ENCODE peak calls at places on chromosome 11, in four cellular contexts. U is H1, T is fibroblast of lung, P is tibial artery. R is an unnamed sample.

GRCh38 chr11:67252831-67253239 is 13.4 kb upstream of the GRK2 start:
- DNase-seq in U (no peak), T (peak; percentile 46), P (no peak), R (peak; percentile 67)

GRCh38 chr11:11218287-11218986 is 134.6 kb downstream of the CSNK2A3 start:
- DNase-seq in U (no peak), T (no peak), P (no peak), R (no peak)

GRCh38 chr11:57399221-57399620 is 8.8 kb upstream of the PRG2 start:
- DNase-seq in U (no peak), T (no peak), P (no peak), R (no peak)

GRCh38 chr11:60739114-60739513 is 14.6 kb downstream of the MS4A18 start:
- DNase-seq in U (no peak), T (no peak), P (no peak), R (no peak)

GRCh38 chr11:12161137-12161536 is 50.7 kb downstream of the MICAL2 start:
- DNase-seq in U (no peak), T (no peak), P (peak; percentile 82), R (no peak)

GRCh38 chr11:120336641-120337132 is 474 bp downstream of the ARHGEF12 start:
- DNase-seq in U (no peak), T (peak; percentile 34), P (no peak), R (peak; percentile 77)

GRCh38 chr11:69187540-69188065 is 31.9 kb downstream of the SMIM38 start:
- DNase-seq in U (no peak), T (no peak), P (no peak), R (no peak)

GRCh38 chr11:76030286-76030685 is 176.0 kb downstream of the WNT11 start:
- DNase-seq in U (no peak), T (no peak), P (no peak), R (no peak)

GRCh38 chr11:59255281-59255680 is 42.6 kb upstream of the MPEG1 start:
- DNase-seq in U (no peak), T (no peak), P (no peak), R (no peak)

GRCh38 chr11:47380078-47380477 is 1.7 kb upstream of the SPI1 start:
- DNase-seq in U (no peak), T (no peak), P (no peak), R (no peak)

GRCh38 chr11:114377612-114378267 is 22.6 kb downstream of the C11orf71 start:
- DNase-seq in U (no peak), T (no peak), P (no peak), R (no peak)

GRCh38 chr11:73498343-73498742 is 99.6 kb downstream of the FAM168A start:
- DNase-seq in U (no peak), T (no peak), P (no peak), R (no peak)

GRCh38 chr11:18264035-18264434 is 2.0 kb upstream of the SAA1 start:
- DNase-seq in U (no peak), T (no peak), P (no peak), R (no peak)

GRCh38 chr11:112292785-112293407 is 32.2 kb upstream of the PLET1 start:
- DNase-seq in U (no peak), T (peak; percentile 89), P (peak; percentile 82), R (peak; percentile 70)

GRCh38 chr11:29448246-29448877 is 568.5 kb downstream of the KCNA4 start:
- DNase-seq in U (no peak), T (peak; percentile 5), P (no peak), R (no peak)

GRCh38 chr11:35321111-35321510 is 98.2 kb downstream of the SLC1A2 start:
- DNase-seq in U (no peak), T (no peak), P (no peak), R (no peak)

GRCh38 chr11:65958306-65958705 is 3.2 kb upstream of the SART1 start:
- DNase-seq in U (no peak), T (peak; percentile 30), P (no peak), R (no peak)

GRCh38 chr11:61294717-61295595 is at the start of gene VWCE:
- DNase-seq in U (peak; percentile 53), T (peak; percentile 51), P (peak; percentile 73), R (peak; percentile 70)

GRCh38 chr11:83033367-83033766 is 38.3 kb downstream of the RAB30 start:
- DNase-seq in U (no peak), T (no peak), P (no peak), R (no peak)

GRCh38 chr11:110431212-110432073 is 1.7 kb downstream of the FDX1 start:
- DNase-seq in U (no peak), T (peak; percentile 39), P (no peak), R (no peak)

GRCh38 chr11:87425391-87425790 is 387.7 kb downstream of the TMEM135 start:
- DNase-seq in U (no peak), T (no peak), P (no peak), R (no peak)

GRCh38 chr11:64858467-64859401 is 14.3 kb upstream of the CDC42BPG start:
- DNase-seq in U (no peak), T (no peak), P (no peak), R (peak; percentile 63)

GRCh38 chr11:17734986-17735822 is 623 bp downstream of the KCNC1 start:
- DNase-seq in U (no peak), T (peak; percentile 61), P (peak; percentile 72), R (peak; percentile 77)

GRCh38 chr11:72114570-72114969 is 2.1 kb upstream of the ANAPC15 start:
- DNase-seq in U (no peak), T (no peak), P (no peak), R (no peak)

GRCh38 chr11:27621440-27622161 is 78.7 kb downstream of the BDNF start:
- DNase-seq in U (no peak), T (peak; percentile 21), P (no peak), R (no peak)

GRCh38 chr11:8006349-8006977 is 19.3 kb downstream of the EIF3F start:
- DNase-seq in U (no peak), T (peak; percentile 76), P (no peak), R (peak; percentile 74)
- TF ChIP-seq CTCF in U (peak; percentile 93), T (peak; percentile 98), P (peak; percentile 67), R (peak; percentile 56)

GRCh38 chr11:22465620-22466019 is 127.4 kb downstream of the SLC17A6 start:
- DNase-seq in U (no peak), T (no peak), P (no peak), R (no peak)
- H3K27ac ChIP-seq in U (no peak overlapping the region), T (no peak overlapping the region), P (no peak overlapping the region), R (no peak overlapping the region)

GRCh38 chr11:1691027-1691877 is 5.7 kb upstream of the KRTAP5-6 start:
- DNase-seq in U (no peak), T (no peak), P (peak; percentile 57), R (no peak)

GRCh38 chr11:1694064-1694845 is 2.7 kb upstream of the KRTAP5-6 start:
- DNase-seq in U (peak; percentile 84), T (peak; percentile 71), P (peak; percentile 88), R (peak; percentile 90)

GRCh38 chr11:1693327-1694063 is 3.5 kb upstream of the KRTAP5-6 start:
- DNase-seq in U (peak; percentile 56), T (peak; percentile 68), P (peak; percentile 81), R (peak; percentile 85)

GRCh38 chr11:1691878-1692707 is 4.9 kb upstream of the KRTAP5-6 start:
- DNase-seq in U (no peak), T (no peak), P (no peak), R (no peak)

DNA sequence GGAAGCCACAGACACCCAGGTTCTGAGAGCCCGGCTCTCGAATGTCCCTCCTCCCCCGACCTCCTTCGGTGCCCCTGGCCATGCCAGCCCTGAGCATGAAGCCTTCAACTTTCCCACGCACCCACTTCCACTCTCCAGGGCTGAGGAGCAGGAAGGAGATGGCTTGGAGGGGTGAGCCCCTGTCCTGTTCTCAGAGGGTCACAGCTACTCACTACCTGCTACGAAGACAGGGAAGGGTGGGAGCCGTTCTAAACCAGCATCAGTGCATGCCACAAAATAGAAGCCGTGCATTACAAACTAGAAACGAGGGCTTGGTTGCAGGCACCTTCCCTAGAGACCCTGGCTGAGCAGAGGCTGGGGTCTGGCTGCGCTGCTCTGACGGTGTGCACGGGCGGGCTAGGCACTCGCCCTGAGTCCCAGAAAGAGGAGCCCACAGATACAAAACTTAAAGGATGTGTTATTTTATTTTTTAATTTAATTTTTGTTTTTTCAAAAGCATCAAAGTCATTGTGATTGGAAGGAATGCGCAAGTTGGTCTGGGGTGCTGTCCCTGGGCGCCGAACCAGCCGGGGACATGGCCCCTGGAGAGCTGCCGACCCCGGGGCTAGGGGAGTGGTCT is 4.2 kb upstream of the KRTAP5-6 start:
- DNase-seq in U (no peak), T (no peak), P (peak; percentile 59), R (no peak)
- TF ChIP-seq CTCF in U (no peak), T (no peak), P (no peak), R (no peak)

DNA sequence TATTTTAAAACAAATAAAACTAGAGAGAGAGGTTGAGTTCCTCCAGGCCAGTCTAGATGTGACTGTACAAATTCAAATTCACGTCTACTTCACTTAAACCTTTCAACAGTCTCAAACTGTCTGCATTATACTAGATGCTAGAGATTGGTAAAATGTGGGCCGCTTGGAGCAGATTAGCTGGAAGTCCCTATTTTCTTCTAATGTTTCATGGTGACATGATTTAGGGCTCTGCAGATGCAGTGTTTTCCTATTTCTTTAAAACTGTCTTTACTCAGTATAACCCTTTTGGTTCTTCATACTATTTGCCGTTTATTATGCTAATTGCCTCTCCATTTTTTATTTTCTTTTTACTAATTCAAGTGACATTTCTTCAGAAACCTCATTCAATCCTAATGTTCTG is 20.4 kb downstream of the OR51E1 start:
- DNase-seq in U (no peak), T (no peak), P (no peak), R (no peak)
- H3K27ac ChIP-seq in U (no peak overlapping the region), T (no peak overlapping the region), P (no peak overlapping the region), R (no peak overlapping the region)